ENCODE peak calls at places on chromosomes 1 and 21, in ten cellular contexts. A is NCI-H460; E is stimulated activated CD8-positive, alpha-beta memory T cell treated with anti-CD3 and anti-CD28 coated beads, Interleukin-7, amount 100 ng/mL, for 1 hour; L is SK-N-SH; W is A172; V is T-helper 1 cell; H is DND-41; O is NCI-H2081; U is neural crest cell; Y is mesothelial cell of epicardium. S is an unnamed sample.

GRCh38 chr1:226685196-226685820 is 53.8 kb downstream of the ITPKB start:
- DNase-seq in U (no peak), H (no peak), V (no peak), L (no peak), W (no peak), A (no peak), Y (no peak), O (no peak), E (no peak), S (no peak)

GRCh38 chr1:197725044-197725443 is 50.2 kb downstream of the DENND1B start:
- DNase-seq in W (peak), Y (no peak), V (no peak), U (no peak), O (no peak), A (peak), E (no peak), L (no peak), H (no peak), S (no peak)

GRCh38 chr1:3668585-3669300 is 16.4 kb downstream of the TP73 start:
- DNase-seq in V (no peak), W (peak), Y (no peak), H (no peak), U (no peak), E (no peak), O (peak), L (no peak), A (peak), S (no peak)

GRCh38 chr1:119554188-119554587 is 47.2 kb downstream of the HSD3B1 start:
- DNase-seq in H (no peak), A (no peak), L (peak), E (no peak), O (peak), U (no peak), Y (peak), W (peak), V (no peak), S (peak)

GRCh38 chr1:209556159-209556690 is 27.3 kb upstream of the CAMK1G start:
- DNase-seq in E (no peak), U (no peak), A (no peak), V (no peak), L (no peak), W (no peak), Y (no peak), O (no peak), H (no peak), S (no peak)

GRCh38 chr1:207352560-207352959 is 31.1 kb downstream of the CD55 start:
- DNase-seq in O (no peak), L (no peak), V (no peak), H (no peak), U (no peak), W (no peak), Y (no peak), E (no peak), A (peak), S (no peak)

GRCh38 chr1:19372602-19373001 is 60.5 kb downstream of the SLC66A1 start:
- DNase-seq in U (no peak), L (no peak), E (no peak), W (no peak), V (no peak), O (no peak), Y (no peak), A (no peak), H (no peak), S (no peak)

GRCh38 chr1:154842635-154843034 is 27.4 kb downstream of the KCNN3 start:
- DNase-seq in A (no peak), L (no peak), W (no peak), E (no peak), H (no peak), V (no peak), O (no peak), Y (no peak), U (no peak), S (no peak)

GRCh38 chr1:117363591-117364048 is 3.6 kb upstream of the MAN1A2 start:
- DNase-seq in E (no peak), H (no peak), U (no peak), V (no peak), W (no peak), Y (no peak), L (no peak), O (no peak), A (no peak), S (no peak)

GRCh38 chr1:208257326-208257725 is 13.1 kb upstream of the PLXNA2 start:
- DNase-seq in A (no peak), Y (no peak), O (no peak), H (no peak), W (no peak), L (no peak), E (no peak), U (no peak), V (no peak), S (no peak)

GRCh38 chr1:15803380-15803779 is 4.1 kb downstream of the UQCRHL start:
- DNase-seq in V (no peak), E (no peak), U (peak), A (no peak), H (no peak), Y (no peak), L (peak), O (peak), W (no peak), S (no peak)

GRCh38 chr1:61638296-61638695 is 86.6 kb downstream of the TM2D1 start:
- DNase-seq in Y (no peak), U (no peak), A (no peak), O (no peak), L (no peak), V (no peak), E (no peak), H (no peak), W (no peak), S (no peak)

GRCh38 chr1:97063532-97063931 is 341.9 kb downstream of the PTBP2 start:
- DNase-seq in L (no peak), V (no peak), O (no peak), A (no peak), H (no peak), W (no peak), U (no peak), Y (no peak), E (no peak), S (no peak)

GRCh38 chr1:97654866-97655265 is 266.0 kb downstream of the DPYD start:
- DNase-seq in W (no peak), Y (no peak), L (no peak), E (no peak), V (no peak), U (no peak), A (no peak), O (no peak), H (no peak), S (no peak)

GRCh38 chr21:37845535-37845934 is 70.7 kb downstream of the KCNJ6 start:
- DNase-seq in V (no peak), W (no peak), U (no peak), E (no peak), O (peak), Y (no peak), L (no peak), A (no peak), H (no peak), S (no peak)

GRCh38 chr1:145962157-145963102 is 1.9 kb downstream of the ANKRD34A start:
- DNase-seq in L (peak), W (peak), U (no peak), Y (no peak), A (no peak), O (peak), V (peak), E (no peak), H (no peak), S (no peak)